ENCODE peak calls at places on chromosomes 6 and 20, in five cellular contexts. Y, Z, B, I and X are unnamed samples.
A peak's percentile ranks its signal among the peaks of the same experiment; 100 is the strongest.

GRCh38 chr6:38495922-38496635 is 143.7 kb downstream of the BTBD9 start:
- DNase-seq in Y (no peak), Z (no peak), B (no peak), I (no peak), X (no peak)

GRCh38 chr6:44004136-44004535 is 123.1 kb downstream of the MRPL14 start:
- DNase-seq in Y (no peak), Z (no peak), B (no peak), I (no peak), X (no peak)

GRCh38 chr6:150940951-150941350 is 75.4 kb downstream of the MTHFD1L start:
- DNase-seq in Y (no peak), Z (no peak), B (no peak), I (no peak), X (no peak)

GRCh38 chr6:105898286-105898685 is 187.8 kb upstream of the PRDM1 start:
- DNase-seq in Y (no peak), Z (no peak), B (no peak), I (no peak), X (no peak)

GRCh38 chr20:32510120-32510600 is 75.0 kb downstream of the NOL4L start:
- DNase-seq in Y (no peak), Z (no peak), B (no peak), I (no peak), X (no peak)

GRCh38 chr6:139882977-139883728 is 508.7 kb upstream of the CITED2 start:
- DNase-seq in Y (no peak), Z (no peak), B (no peak), I (peak; percentile 7), X (no peak)

GRCh38 chr20:1118004-1118335 is 432 bp upstream of the PSMF1 start:
- DNase-seq in Y (no peak), Z (no peak), B (no peak), I (no peak), X (no peak)

GRCh38 chr6:80022803-80023202 is 18.4 kb downstream of the TTK start:
- DNase-seq in Y (no peak), Z (no peak), B (no peak), I (no peak), X (no peak)

GRCh38 chr6:88599561-88599960 is 363.9 kb downstream of the RNGTT start:
- DNase-seq in Y (peak; percentile 56), Z (no peak), B (no peak), I (peak; percentile 13), X (no peak)

GRCh38 chr20:48897298-48898044 is 24.0 kb upstream of the ARFGEF2 start:
- DNase-seq in Y (no peak), Z (no peak), B (peak; percentile 35), I (no peak), X (no peak)

GRCh38 chr20:60653111-60653845 is 598.8 kb upstream of the CDH4 start:
- DNase-seq in Y (no peak), Z (no peak), B (no peak), I (no peak), X (no peak)

GRCh38 chr6:67717281-67717680 is 917.8 kb upstream of the ADGRB3 start:
- DNase-seq in Y (no peak), Z (no peak), B (no peak), I (no peak), X (no peak)

GRCh38 chr6:133350928-133351327 is 109.8 kb downstream of the EYA4 start:
- DNase-seq in Y (no peak), Z (no peak), B (no peak), I (no peak), X (no peak)

GRCh38 chr6:39666706-39667489 is 58.3 kb downstream of the KIF6 start:
- DNase-seq in Y (no peak), Z (no peak), B (no peak), I (no peak), X (no peak)

GRCh38 chr6:52603000-52603795 is 26.3 kb upstream of the TRAM2 start:
- DNase-seq in Y (no peak), Z (no peak), B (no peak), I (no peak), X (no peak)

GRCh38 chr20:51650685-51651134 is 108.2 kb upstream of the NFATC2 start:
- DNase-seq in Y (no peak), Z (no peak), B (peak; percentile 15), I (no peak), X (no peak)

GRCh38 chr6:142725024-142725770 is 219.8 kb downstream of the HIVEP2 start:
- DNase-seq in Y (no peak), Z (no peak), B (no peak), I (no peak), X (no peak)

GRCh38 chr20:39855799-39856198 is 833.2 kb downstream of the MAFB start:
- DNase-seq in Y (no peak), Z (no peak), B (no peak), I (no peak), X (no peak)

GRCh38 chr20:32040142-32040953 is 11.7 kb upstream of the HCK start:
- DNase-seq in Y (no peak), Z (no peak), B (no peak), I (no peak), X (no peak)

GRCh38 chr6:126781582-126781981 is 336.9 kb upstream of the RSPO3 start:
- DNase-seq in Y (no peak), Z (no peak), B (no peak), I (no peak), X (no peak)

GRCh38 chr6:138844203-138844602 is 48.3 kb downstream of the ECT2L start:
- DNase-seq in Y (no peak), Z (no peak), B (no peak), I (peak; percentile 24), X (no peak)

GRCh38 chr6:117210279-117210678 is 55.1 kb upstream of the VGLL2 start:
- DNase-seq in Y (no peak), Z (no peak), B (no peak), I (no peak), X (no peak)

GRCh38 chr6:125550892-125551291 is 198.5 kb upstream of the HEY2 start:
- DNase-seq in Y (no peak), Z (no peak), B (no peak), I (no peak), X (no peak)

GRCh38 chr6:111846061-111846460 is 27.2 kb downstream of the FYN start:
- DNase-seq in Y (no peak), Z (no peak), B (no peak), I (no peak), X (no peak)

GRCh38 chr6:48615041-48615440 is 504.0 kb upstream of the PTCHD4 start:
- DNase-seq in Y (no peak), Z (no peak), B (no peak), I (no peak), X (no peak)

GRCh38 chr6:15244605-15245360 is 1.1 kb upstream of the JARID2 start:
- DNase-seq in Y (peak; percentile 94), Z (no peak), B (no peak), I (peak; percentile 55), X (no peak)

GRCh38 chr6:42937548-42938427 is 8.5 kb downstream of the CNPY3 start:
- DNase-seq in Y (no peak), Z (no peak), B (no peak), I (no peak), X (no peak)

GRCh38 chr6:33198159-33198852 is 2.2 kb downstream of the RXRB start:
- DNase-seq in Y (no peak), Z (no peak), B (no peak), I (peak; percentile 94), X (no peak)

GRCh38 chr6:164827537-164827936 is 481.9 kb downstream of the C6orf118 start:
- DNase-seq in Y (no peak), Z (no peak), B (no peak), I (no peak), X (no peak)
- TF ChIP-seq ZBTB33 in Y (no peak), Z (no peak), B (no peak), I (no peak), X (no peak)

GRCh38 chr20:5402903-5403531 is 86.3 kb upstream of the PROKR2 start:
- DNase-seq in Y (peak; percentile 23), Z (no peak), B (no peak), I (peak; percentile 62), X (no peak)
- TF ChIP-seq ZBTB33 in Y (no peak), Z (no peak), B (no peak), I (no peak), X (no peak)

GRCh38 chr6:103675807-103676406 is 1183.8 kb downstream of the HACE1 start:
- DNase-seq in Y (no peak), Z (no peak), B (no peak), I (no peak), X (no peak)
- TF ChIP-seq ZBTB33 in Y (no peak), Z (no peak), B (no peak), I (no peak), X (no peak)

DNA sequence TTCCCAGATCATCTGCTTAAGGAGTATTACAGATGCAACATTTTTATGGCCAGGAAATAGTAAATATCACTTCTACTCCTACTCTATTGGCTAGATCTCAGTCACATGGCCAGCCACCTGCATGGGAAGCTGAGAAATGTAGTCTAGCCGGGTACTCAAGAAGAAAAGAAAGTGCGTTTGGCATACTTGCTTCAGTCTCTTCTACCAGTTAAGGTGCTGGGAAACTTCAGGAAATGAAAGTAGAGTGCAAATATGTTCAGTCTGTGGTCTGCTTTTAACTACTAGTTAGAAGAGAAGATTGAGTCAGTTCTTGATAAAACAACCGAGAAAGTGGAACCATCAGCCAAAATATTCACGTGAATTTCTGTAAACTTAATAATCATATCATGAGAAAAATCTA is 129.2 kb downstream of the PDSS2 start:
- DNase-seq in Y (no peak), Z (no peak), B (no peak), I (no peak), X (peak; percentile 75)
- TF ChIP-seq ZBTB33 in Y (no peak), Z (no peak), B (no peak), I (no peak), X (no peak)

DNA sequence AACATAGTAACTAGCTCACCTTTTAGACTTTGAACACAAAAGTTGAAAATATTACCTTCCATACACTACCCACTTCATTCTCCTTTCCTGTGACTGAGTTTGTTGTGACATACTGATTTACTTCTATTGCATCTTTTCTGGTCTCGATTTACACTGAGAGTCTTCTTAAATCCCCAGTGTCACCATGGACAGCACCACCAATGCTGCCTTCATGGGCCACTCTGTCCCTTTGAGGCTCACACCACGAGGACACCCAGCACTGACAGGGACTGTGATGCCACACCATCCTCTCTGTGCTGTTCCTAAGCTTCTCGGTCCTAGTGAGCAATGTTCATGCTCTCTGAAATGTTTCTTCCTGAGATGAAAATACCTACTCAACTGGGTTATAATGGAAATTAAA is 337.1 kb upstream of the IRAK1BP1 start:
- DNase-seq in Y (no peak), Z (no peak), B (no peak), I (no peak), X (no peak)
- TF ChIP-seq ZBTB33 in Y (no peak), Z (no peak), B (no peak), I (no peak), X (no peak)

GRCh38 chr20:16554766-16555543 is 18.3 kb downstream of the KIF16B start:
- DNase-seq in Y (no peak), Z (no peak), B (no peak), I (no peak), X (no peak)
- TF ChIP-seq ZBTB33 in Y (no peak), Z (no peak), B (no peak), I (no peak), X (no peak)

GRCh38 chr6:35152067-35152707 is 11.0 kb upstream of the TCP11 start:
- DNase-seq in Y (no peak), Z (no peak), B (peak; percentile 7), I (no peak), X (no peak)

GRCh38 chr6:35147101-35147885 is 6.2 kb upstream of the TCP11 start:
- DNase-seq in Y (no peak), Z (no peak), B (no peak), I (no peak), X (no peak)

GRCh38 chr6:35148167-35148741 is 7.1 kb upstream of the TCP11 start:
- DNase-seq in Y (no peak), Z (no peak), B (no peak), I (no peak), X (peak; percentile 32)

GRCh38 chr6:35151472-35151871 is 10.3 kb upstream of the TCP11 start:
- DNase-seq in Y (no peak), Z (no peak), B (no peak), I (no peak), X (no peak)

GRCh38 chr6:35149891-35150566 is 8.9 kb upstream of the TCP11 start:
- DNase-seq in Y (peak; percentile 84), Z (no peak), B (no peak), I (no peak), X (no peak)
- TF ChIP-seq ZBTB33 in Y (no peak), Z (no peak), B (no peak), I (no peak), X (no peak)